ENCODE peak calls at places on chromosomes 13 and 19, in six cellular contexts. One of them, this sample, is unnamed.

GRCh38 chr19:14758816-14759215 is 19.5 kb downstream of the ADGRE2 start:
- DNase-seq in aorta: no peak
- DNase-seq in AG09309: no peak
- DNase-seq in breast epithelium: peak; percentile 42
- DNase-seq in fibroblast of villous mesenchyme: no peak
- DNase-seq in AG04450: no peak
- DNase-seq in this sample: no peak

GRCh38 chr19:6723108-6723618 is 2.7 kb upstream of the C3 start:
- DNase-seq in AG09309: no peak
- DNase-seq in breast epithelium: no peak
- DNase-seq in aorta: peak; percentile 52
- DNase-seq in AG04450: no peak
- DNase-seq in fibroblast of villous mesenchyme: peak; percentile 46
- DNase-seq in this sample: no peak

GRCh38 chr19:48719263-48720171 is at the start of gene MAMSTR:
- DNase-seq in AG04450: no peak
- DNase-seq in AG09309: no peak
- DNase-seq in breast epithelium: no peak
- DNase-seq in fibroblast of villous mesenchyme: no peak
- DNase-seq in aorta: peak; percentile 63
- DNase-seq in this sample: no peak

GRCh38 chr13:21676611-21677021 is 5.7 kb downstream of the FGF9 start:
- DNase-seq in fibroblast of villous mesenchyme: no peak
- DNase-seq in aorta: no peak
- DNase-seq in AG04450: no peak
- DNase-seq in breast epithelium: no peak
- DNase-seq in AG09309: no peak
- DNase-seq in this sample: no peak

GRCh38 chr13:30745917-30746686 is 10.8 kb downstream of the ALOX5AP start:
- DNase-seq in fibroblast of villous mesenchyme: peak; percentile 88
- DNase-seq in aorta: no peak
- DNase-seq in AG04450: no peak
- DNase-seq in breast epithelium: no peak
- DNase-seq in AG09309: no peak
- DNase-seq in this sample: no peak

GRCh38 chr19:15123900-15124299 is 16.7 kb downstream of the SYDE1 start:
- DNase-seq in breast epithelium: peak; percentile 76
- DNase-seq in AG04450: no peak
- DNase-seq in fibroblast of villous mesenchyme: no peak
- DNase-seq in aorta: no peak
- DNase-seq in AG09309: no peak
- DNase-seq in this sample: no peak

GRCh38 chr19:17757125-17757524 is 5.8 kb downstream of the FCHO1 start:
- DNase-seq in fibroblast of villous mesenchyme: peak; percentile 58
- DNase-seq in aorta: peak; percentile 64
- DNase-seq in AG04450: no peak
- DNase-seq in AG09309: no peak
- DNase-seq in breast epithelium: peak; percentile 75
- DNase-seq in this sample: no peak

GRCh38 chr13:20363604-20364003 is 131.5 kb upstream of the GJB6 start:
- DNase-seq in aorta: no peak
- DNase-seq in AG04450: no peak
- DNase-seq in breast epithelium: no peak
- DNase-seq in AG09309: no peak
- DNase-seq in fibroblast of villous mesenchyme: no peak
- DNase-seq in this sample: no peak

GRCh38 chr19:23415034-23415433 is 19.8 kb upstream of the ZNF91 start:
- DNase-seq in AG09309: no peak
- DNase-seq in aorta: no peak
- DNase-seq in AG04450: no peak
- DNase-seq in breast epithelium: no peak
- DNase-seq in fibroblast of villous mesenchyme: no peak
- DNase-seq in this sample: no peak

GRCh38 chr13:66618702-66619101 is 611.4 kb downstream of the PCDH9 start:
- DNase-seq in AG09309: no peak
- DNase-seq in aorta: no peak
- DNase-seq in AG04450: peak; percentile 11
- DNase-seq in breast epithelium: no peak
- DNase-seq in fibroblast of villous mesenchyme: peak; percentile 10
- DNase-seq in this sample: no peak

GRCh38 chr13:71865858-71866172 is 1.2 kb downstream of the DACH1 start:
- DNase-seq in aorta: no peak
- DNase-seq in fibroblast of villous mesenchyme: peak; percentile 25
- DNase-seq in AG04450: no peak
- DNase-seq in AG09309: no peak
- DNase-seq in breast epithelium: no peak
- DNase-seq in this sample: no peak

DNA sequence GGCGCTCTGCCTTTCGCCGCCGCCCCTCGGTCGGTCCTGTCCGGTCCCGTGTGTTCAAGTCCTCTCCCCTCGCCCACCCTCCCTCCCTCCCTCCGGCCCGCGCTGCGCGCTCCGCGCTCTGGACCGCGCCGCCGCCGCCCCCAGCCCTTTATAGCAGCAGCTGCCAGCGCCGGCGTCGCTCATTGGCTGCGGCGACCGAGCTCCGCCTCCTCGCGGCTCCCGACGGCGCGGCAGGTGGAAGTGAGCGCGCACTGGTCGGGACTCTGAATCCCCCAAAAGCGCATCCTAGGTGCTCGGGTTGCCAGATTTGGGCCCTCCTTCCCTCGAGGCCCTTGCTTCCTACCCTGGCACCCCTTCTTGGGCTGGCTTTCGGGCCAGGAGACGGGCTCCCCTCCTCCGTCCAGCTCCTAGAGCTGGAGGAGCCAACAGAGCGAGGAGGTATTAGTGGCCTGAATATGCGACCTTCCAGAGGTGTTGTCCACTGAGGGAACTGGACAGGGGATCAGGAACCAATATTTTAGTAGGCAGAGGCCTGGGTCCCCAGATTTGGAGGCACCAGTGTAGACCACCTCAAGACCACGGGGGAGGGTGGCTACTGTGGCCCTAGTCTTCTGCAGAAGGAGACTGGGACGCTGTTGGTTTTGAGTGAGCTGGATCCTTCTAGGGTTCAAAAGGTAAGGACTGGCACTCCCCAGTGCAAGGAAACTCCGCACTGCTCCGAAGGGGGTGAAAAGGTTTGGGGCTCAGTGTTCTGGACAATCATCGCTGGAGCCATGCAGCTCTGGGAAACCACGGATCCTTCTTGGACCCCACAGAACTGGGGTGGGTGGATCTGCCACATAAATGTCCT is at the start of gene ELAVL3:
- DNase-seq in breast epithelium: no peak
- DNase-seq in AG09309: no peak
- DNase-seq in fibroblast of villous mesenchyme: no peak
- DNase-seq in aorta: no peak
- DNase-seq in AG04450: no peak
- DNase-seq in this sample: no peak
- H3K4me3 ChIP-seq in breast epithelium: peak within 1 kb of the TSS; percentile 60
- H3K4me3 ChIP-seq in AG09309: no peak within 1 kb of the TSS
- H3K4me3 ChIP-seq in fibroblast of villous mesenchyme: no peak within 1 kb of the TSS
- H3K4me3 ChIP-seq in aorta: no peak within 1 kb of the TSS
- H3K4me3 ChIP-seq in AG04450: peak within 1 kb of the TSS; percentile 32
- H3K4me3 ChIP-seq in this sample: no peak within 1 kb of the TSS

GRCh38 chr13:98056839-98057410 is 86.0 kb upstream of the FARP1 start:
- DNase-seq in breast epithelium: no peak
- DNase-seq in aorta: no peak
- DNase-seq in AG09309: no peak
- DNase-seq in fibroblast of villous mesenchyme: no peak
- DNase-seq in AG04450: no peak
- DNase-seq in this sample: no peak

GRCh38 chr13:98050041-98050466 is 92.8 kb upstream of the FARP1 start:
- DNase-seq in breast epithelium: peak; percentile 69
- DNase-seq in aorta: no peak
- DNase-seq in AG04450: no peak
- DNase-seq in AG09309: no peak
- DNase-seq in fibroblast of villous mesenchyme: peak; percentile 33
- DNase-seq in this sample: no peak

GRCh38 chr13:98055623-98056022 is 87.3 kb upstream of the FARP1 start:
- DNase-seq in aorta: no peak
- DNase-seq in AG04450: no peak
- DNase-seq in AG09309: no peak
- DNase-seq in breast epithelium: no peak
- DNase-seq in fibroblast of villous mesenchyme: no peak
- DNase-seq in this sample: no peak

GRCh38 chr13:98052412-98052811 is 90.5 kb upstream of the FARP1 start:
- DNase-seq in aorta: no peak
- DNase-seq in AG04450: no peak
- DNase-seq in fibroblast of villous mesenchyme: no peak
- DNase-seq in AG09309: no peak
- DNase-seq in breast epithelium: no peak
- DNase-seq in this sample: no peak

GRCh38 chr13:98054301-98054700 is 88.6 kb upstream of the FARP1 start:
- DNase-seq in AG09309: no peak
- DNase-seq in AG04450: no peak
- DNase-seq in fibroblast of villous mesenchyme: no peak
- DNase-seq in breast epithelium: no peak
- DNase-seq in aorta: no peak
- DNase-seq in this sample: no peak
- H3K4me3 ChIP-seq in AG09309: no peak overlapping the region
- H3K4me3 ChIP-seq in AG04450: no peak overlapping the region
- H3K4me3 ChIP-seq in fibroblast of villous mesenchyme: no peak overlapping the region
- H3K4me3 ChIP-seq in breast epithelium: no peak overlapping the region
- H3K4me3 ChIP-seq in aorta: no peak overlapping the region
- H3K4me3 ChIP-seq in this sample: no peak overlapping the region

DNA sequence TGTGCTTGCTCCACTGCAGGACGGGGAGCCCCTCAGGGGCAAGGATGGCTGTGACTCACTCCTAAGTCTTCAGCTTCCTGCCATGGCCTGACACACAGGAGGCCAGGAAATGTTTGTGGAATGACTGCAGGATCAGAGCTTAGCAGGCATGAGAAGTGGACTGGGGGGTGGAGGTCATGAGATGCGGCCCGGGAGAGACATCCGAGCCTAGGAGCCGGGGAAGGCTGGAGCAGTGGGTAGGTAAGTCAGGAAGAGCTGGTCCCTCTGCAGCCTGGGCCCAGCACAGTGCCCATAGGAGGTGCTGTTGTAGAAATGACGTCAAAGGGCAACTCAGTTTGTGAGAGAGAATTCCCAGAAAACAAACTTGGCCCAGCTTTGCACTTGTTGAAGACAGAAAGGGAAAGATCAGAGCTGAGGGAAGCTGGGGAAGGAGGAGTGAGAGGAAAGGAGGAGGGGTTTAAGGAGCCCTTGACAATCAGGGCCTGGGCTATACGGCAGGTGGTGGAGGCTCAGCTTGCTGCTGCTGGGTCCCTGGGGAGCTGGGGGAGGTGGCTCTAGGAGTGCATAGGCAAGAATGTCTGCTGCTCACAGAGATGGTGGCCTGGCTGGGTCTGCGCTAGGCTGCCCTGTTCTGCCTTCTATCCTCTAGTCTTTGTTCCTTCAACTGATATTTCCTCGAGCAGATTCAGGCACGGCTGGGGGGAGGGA is 18.5 kb downstream of the POU2F2 start:
- DNase-seq in breast epithelium: no peak
- DNase-seq in fibroblast of villous mesenchyme: peak; percentile 90
- DNase-seq in aorta: peak; percentile 76
- DNase-seq in AG04450: peak; percentile 86
- DNase-seq in AG09309: peak; percentile 91
- DNase-seq in this sample: no peak
- H3K4me3 ChIP-seq in breast epithelium: no peak overlapping the region
- H3K4me3 ChIP-seq in fibroblast of villous mesenchyme: no peak overlapping the region
- H3K4me3 ChIP-seq in aorta: no peak overlapping the region
- H3K4me3 ChIP-seq in AG04450: peak overlapping the region; percentile 17
- H3K4me3 ChIP-seq in AG09309: no peak overlapping the region
- H3K4me3 ChIP-seq in this sample: no peak overlapping the region

GRCh38 chr13:50838031-50838430 is 5.5 kb downstream of the DLEU7 start:
- DNase-seq in breast epithelium: no peak
- DNase-seq in aorta: no peak
- DNase-seq in AG04450: no peak
- DNase-seq in AG09309: peak; percentile 4
- DNase-seq in fibroblast of villous mesenchyme: no peak
- DNase-seq in this sample: no peak
- H3K4me3 ChIP-seq in breast epithelium: no peak overlapping the region
- H3K4me3 ChIP-seq in aorta: no peak overlapping the region
- H3K4me3 ChIP-seq in AG04450: no peak overlapping the region
- H3K4me3 ChIP-seq in AG09309: no peak overlapping the region
- H3K4me3 ChIP-seq in fibroblast of villous mesenchyme: no peak overlapping the region
- H3K4me3 ChIP-seq in this sample: no peak overlapping the region

GRCh38 chr19:8342316-8342683 is 762 bp downstream of the KANK3 start:
- DNase-seq in AG04450: no peak
- DNase-seq in fibroblast of villous mesenchyme: no peak
- DNase-seq in aorta: no peak
- DNase-seq in breast epithelium: no peak
- DNase-seq in AG09309: no peak
- DNase-seq in this sample: no peak

GRCh38 chr19:8342684-8343482 is at the start of gene KANK3:
- DNase-seq in AG04450: peak; percentile 73
- DNase-seq in aorta: peak; percentile 96
- DNase-seq in AG09309: peak; percentile 60
- DNase-seq in fibroblast of villous mesenchyme: peak; percentile 97
- DNase-seq in breast epithelium: peak; percentile 92
- DNase-seq in this sample: peak; percentile 89

GRCh38 chr19:8338835-8339234 is 4.2 kb downstream of the KANK3 start:
- DNase-seq in aorta: no peak
- DNase-seq in breast epithelium: no peak
- DNase-seq in AG09309: no peak
- DNase-seq in fibroblast of villous mesenchyme: no peak
- DNase-seq in AG04450: no peak
- DNase-seq in this sample: no peak

GRCh38 chr19:8337728-8338127 is 5.3 kb downstream of the KANK3 start:
- DNase-seq in breast epithelium: no peak
- DNase-seq in AG04450: no peak
- DNase-seq in AG09309: no peak
- DNase-seq in aorta: no peak
- DNase-seq in fibroblast of villous mesenchyme: no peak
- DNase-seq in this sample: no peak

DNA sequence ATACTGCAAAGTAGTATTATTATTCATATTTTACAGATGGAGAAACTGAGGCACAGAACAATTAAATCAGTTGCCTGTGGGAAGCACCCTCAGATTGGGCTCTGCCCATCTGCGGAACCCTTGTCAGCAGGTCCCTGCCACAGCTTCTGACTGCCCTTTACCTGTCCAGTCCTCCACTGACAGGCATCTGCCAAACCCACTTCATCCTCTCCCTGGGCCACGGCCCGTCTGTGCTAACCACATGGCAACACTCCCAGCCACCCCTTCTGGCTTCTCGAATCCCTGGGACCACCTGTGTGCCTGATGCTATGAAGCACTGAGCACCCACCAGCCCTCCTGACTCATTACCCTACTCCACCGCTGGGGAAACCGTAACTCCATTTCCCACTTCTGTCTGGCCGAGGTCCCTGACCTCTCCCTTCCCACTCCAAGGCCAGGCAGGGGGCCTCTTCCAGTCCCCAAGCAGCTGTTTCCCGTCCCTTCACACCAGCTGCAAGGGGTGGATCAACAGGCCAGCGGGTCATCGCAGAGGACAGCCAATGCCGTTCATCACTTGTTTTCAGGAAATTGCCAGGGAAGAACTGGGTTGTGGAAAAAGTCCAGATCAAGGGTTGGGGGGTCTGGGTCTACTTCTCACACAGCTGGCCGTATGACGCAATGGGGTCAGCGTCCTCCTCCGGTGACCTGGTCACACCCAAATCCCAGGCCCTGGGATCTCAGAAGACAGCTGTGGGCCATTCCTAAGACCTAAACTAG is 2.5 kb downstream of the KANK3 start:
- DNase-seq in breast epithelium: no peak
- DNase-seq in AG09309: no peak
- DNase-seq in AG04450: no peak
- DNase-seq in fibroblast of villous mesenchyme: peak; percentile 96
- DNase-seq in aorta: no peak
- DNase-seq in this sample: no peak
- H3K4me3 ChIP-seq in breast epithelium: peak overlapping the region; percentile 2
- H3K4me3 ChIP-seq in AG09309: no peak overlapping the region
- H3K4me3 ChIP-seq in AG04450: no peak overlapping the region
- H3K4me3 ChIP-seq in fibroblast of villous mesenchyme: no peak overlapping the region
- H3K4me3 ChIP-seq in aorta: no peak overlapping the region
- H3K4me3 ChIP-seq in this sample: no peak overlapping the region

This sample was measured in tibial nerve.